ENCODE peak calls at places on chromosomes 3 and 15, in eight cellular contexts. B, Z, C, J, G, H, T and M are unnamed samples.
A peak's percentile ranks its signal among the peaks of the same experiment; 100 is the strongest.

GRCh38 chr15:92930776-92931175 is 30.7 kb downstream of the CHD2 start:
- DNase-seq in H (no peak), G (peak; percentile 60), J (no peak), T (no peak), Z (no peak), B (no peak), C (no peak), M (no peak)

GRCh38 chr3:41304603-41305002 is 105.3 kb downstream of the CTNNB1 start:
- DNase-seq in T (no peak), H (no peak), B (no peak), Z (peak; percentile 7), G (peak; percentile 3), J (no peak), C (no peak), M (no peak)

GRCh38 chr3:36907911-36908646 is 36.8 kb downstream of the TRANK1 start:
- DNase-seq in J (peak; percentile 86), B (no peak), Z (peak; percentile 51), T (no peak), G (peak; percentile 60), H (peak; percentile 63), C (no peak), M (peak; percentile 25)

GRCh38 chr3:124885466-124886167 is 1.5 kb downstream of the ITGB5 start:
- DNase-seq in G (peak; percentile 65), B (peak; percentile 2), H (no peak), Z (no peak), T (no peak), J (no peak), C (no peak), M (no peak)

GRCh38 chr3:192022412-192022811 is 561.4 kb downstream of the PYDC2 start:
- DNase-seq in T (no peak), H (no peak), B (no peak), G (peak; percentile 54), C (no peak), J (no peak), Z (no peak), M (no peak)

GRCh38 chr3:52039846-52040245 is 16.5 kb downstream of the DUSP7 start:
- DNase-seq in G (no peak), Z (no peak), J (no peak), H (no peak), B (no peak), C (no peak), T (no peak), M (no peak)

GRCh38 chr3:113736548-113737089 is 9.4 kb downstream of the NAA50 start:
- DNase-seq in H (peak; percentile 20), B (peak; percentile 1), Z (no peak), T (no peak), J (peak; percentile 73), C (peak; percentile 39), G (peak; percentile 37), M (no peak)

GRCh38 chr15:70741677-70742293 is 21.6 kb downstream of the UACA start:
- DNase-seq in G (peak; percentile 56), T (no peak), Z (no peak), J (no peak), H (no peak), B (no peak), C (no peak), M (no peak)

GRCh38 chr3:154151969-154152368 is 30.8 kb downstream of the ARHGEF26 start:
- DNase-seq in G (peak; percentile 53), J (peak; percentile 1), H (no peak), T (no peak), Z (no peak), B (no peak), C (no peak), M (no peak)

GRCh38 chr3:134028486-134029255 is 1.1 kb downstream of the SLCO2A1 start:
- DNase-seq in G (no peak), H (no peak), Z (no peak), T (no peak), J (no peak), B (no peak), C (no peak), M (no peak)

GRCh38 chr15:38549222-38549621 is 15.4 kb downstream of the RASGRP1 start:
- DNase-seq in Z (no peak), G (no peak), H (no peak), T (no peak), C (no peak), J (no peak), B (no peak), M (no peak)